ENCODE peak calls at places on chromosome 15, in seven cellular contexts. D is H9, V is cardiac muscle cell, T is uterus, N is A549, M is IMR-90, S is lung. Y is an unnamed sample.

GRCh38 chr15:84582583-84583157 is 18.1 kb upstream of the ZSCAN2 start:
- DNase-seq in T (no peak), N (no peak), S (no peak), V (no peak), D (no peak), M (no peak), Y (no peak)

GRCh38 chr15:66101715-66102395 is 151.7 kb downstream of the MEGF11 start:
- DNase-seq in T (no peak), M (no peak), V (peak; percentile 52), D (no peak), N (no peak), S (no peak), Y (no peak)

GRCh38 chr15:80659375-80659774 is 35.7 kb upstream of the ABHD17C start:
- DNase-seq in S (no peak), V (no peak), N (no peak), M (no peak), T (no peak), D (no peak), Y (no peak)

GRCh38 chr15:94584833-94585244 is 353.5 kb downstream of the MCTP2 start:
- DNase-seq in M (no peak), V (no peak), N (no peak), S (no peak), D (no peak), T (no peak), Y (no peak)

GRCh38 chr15:48332642-48333034 is 1.4 kb downstream of the DUT start:
- DNase-seq in T (no peak), N (no peak), D (no peak), V (no peak), M (no peak), S (no peak), Y (no peak)

GRCh38 chr15:71899665-71900064 is 89.3 kb downstream of the NR2E3 start:
- DNase-seq in T (no peak), S (no peak), M (no peak), V (no peak), D (no peak), N (no peak), Y (no peak)

GRCh38 chr15:70112018-70112395 is 14.3 kb upstream of the TLE3 start:
- DNase-seq in N (no peak), M (no peak), S (no peak), T (no peak), V (no peak), D (no peak), Y (no peak)

GRCh38 chr15:78597583-78597982 is 23.2 kb downstream of the CHRNA3 start:
- DNase-seq in V (no peak), M (no peak), N (no peak), D (no peak), S (no peak), T (no peak), Y (no peak)

GRCh38 chr15:70348581-70349344 is 251.0 kb upstream of the TLE3 start:
- DNase-seq in M (no peak), S (no peak), T (peak; percentile 46), D (no peak), V (no peak), N (no peak), Y (no peak)

GRCh38 chr15:56804279-56804678 is 71.0 kb upstream of the ZNF280D start:
- DNase-seq in T (no peak), D (no peak), V (no peak), M (no peak), S (no peak), N (no peak), Y (no peak)

GRCh38 chr15:91472316-91472756 is 372.3 kb downstream of the SV2B start:
- DNase-seq in M (peak; percentile 18), V (no peak), N (no peak), T (no peak), D (no peak), S (no peak), Y (no peak)

GRCh38 chr15:101623367-101624304 is 28.5 kb downstream of the TM2D3 start:
- DNase-seq in S (no peak), D (no peak), T (no peak), N (no peak), M (no peak), V (no peak), Y (no peak)

GRCh38 chr15:78790027-78790426 is 21.2 kb downstream of the ADAMTS7 start:
- DNase-seq in M (no peak), S (no peak), T (no peak), V (peak; percentile 59), D (no peak), N (no peak), Y (no peak)

GRCh38 chr15:77027697-77028450 is 32.9 kb downstream of the PSTPIP1 start:
- DNase-seq in S (no peak), V (peak; percentile 40), D (peak; percentile 75), M (no peak), T (peak; percentile 18), N (no peak), Y (no peak)

GRCh38 chr15:64334530-64334929 is 21.4 kb downstream of the CSNK1G1 start:
- DNase-seq in T (no peak), V (peak; percentile 3), D (peak; percentile 69), S (no peak), M (no peak), N (peak; percentile 44), Y (no peak)

DNA sequence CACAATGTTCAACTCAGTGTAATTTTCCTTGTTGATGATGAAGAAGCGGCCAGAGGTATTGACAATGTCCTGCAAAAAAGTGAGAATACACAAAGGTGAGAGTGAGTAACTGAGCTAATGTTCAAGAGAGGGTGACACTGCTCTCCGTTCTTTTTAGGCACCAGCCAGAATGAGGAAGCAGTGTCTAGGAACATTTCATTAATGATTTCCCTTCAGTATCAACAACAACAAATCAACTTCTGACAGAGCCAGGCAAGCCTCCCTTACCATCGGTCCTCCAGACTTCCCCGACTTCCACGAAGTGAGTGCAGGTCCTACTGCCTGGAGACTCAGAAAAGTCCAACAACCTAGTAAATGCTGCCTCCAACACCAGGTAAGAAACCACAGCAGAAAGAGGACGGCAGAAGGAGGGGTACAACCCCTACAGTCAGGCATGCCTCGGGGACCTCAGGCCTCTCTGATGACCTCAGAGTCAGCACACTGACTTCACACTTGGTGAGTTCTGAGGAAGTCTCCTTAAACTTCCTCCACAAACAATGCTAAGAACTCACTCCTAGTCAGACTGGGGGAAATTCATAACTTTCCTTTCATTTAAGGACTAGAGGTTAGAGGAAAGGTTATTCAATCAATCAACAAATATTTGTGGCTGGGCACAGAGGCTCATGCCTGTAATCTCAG is 62.7 kb downstream of the NPTN start:
- DNase-seq in S (no peak), M (no peak), V (no peak), N (no peak), T (no peak), D (no peak), Y (no peak)
- H3K4me1 ChIP-seq in S (no peaks in the 10 kb centered on the region), M (peaks cover 5% of the 10 kb centered on the region), V (no peaks in the 10 kb centered on the region), N (no peaks in the 10 kb centered on the region), T (peaks cover 9% of the 10 kb centered on the region), D (no peaks in the 10 kb centered on the region), Y (no peaks in the 10 kb centered on the region)

GRCh38 chr15:31322486-31322885 is 4.1 kb upstream of the KLF13 start:
- DNase-seq in M (no peak), D (no peak), V (no peak), S (no peak), T (no peak), N (no peak), Y (no peak)

GRCh38 chr15:31321418-31321817 is 5.2 kb upstream of the KLF13 start:
- DNase-seq in M (no peak), V (no peak), N (no peak), S (no peak), D (no peak), T (no peak), Y (no peak)

GRCh38 chr15:31317980-31318342 is 8.7 kb upstream of the KLF13 start:
- DNase-seq in M (no peak), D (no peak), N (no peak), V (no peak), S (no peak), T (no peak), Y (no peak)

GRCh38 chr15:31318429-31318828 is 8.2 kb upstream of the KLF13 start:
- DNase-seq in V (no peak), S (no peak), T (no peak), D (no peak), M (no peak), N (no peak), Y (no peak)

GRCh38 chr15:31320022-31320421 is 6.6 kb upstream of the KLF13 start:
- DNase-seq in N (no peak), M (no peak), V (no peak), S (no peak), D (no peak), T (no peak), Y (no peak)
- H3K4me1 ChIP-seq in N (peaks cover 6% of the 10 kb centered on the region), M (peaks cover 2% of the 10 kb centered on the region), V (peaks cover 4% of the 10 kb centered on the region), S (peaks cover 2% of the 10 kb centered on the region), D (no peaks in the 10 kb centered on the region), T (no peaks in the 10 kb centered on the region), Y (no peaks in the 10 kb centered on the region)

GRCh38 chr15:68676926-68677325 is 98.1 kb downstream of the CORO2B start:
- DNase-seq in N (no peak), T (no peak), S (no peak), M (no peak), D (no peak), V (no peak), Y (no peak)

GRCh38 chr15:68677996-68678395 is 99.2 kb downstream of the CORO2B start:
- DNase-seq in N (no peak), M (no peak), D (no peak), V (no peak), T (no peak), S (no peak), Y (no peak)

GRCh38 chr15:68678746-68679145 is 100.0 kb downstream of the CORO2B start:
- DNase-seq in M (no peak), T (no peak), D (no peak), N (no peak), S (no peak), V (no peak), Y (no peak)

GRCh38 chr15:68679961-68680371 is 101.2 kb downstream of the CORO2B start:
- DNase-seq in V (no peak), T (no peak), N (no peak), S (no peak), M (no peak), D (no peak), Y (no peak)

DNA sequence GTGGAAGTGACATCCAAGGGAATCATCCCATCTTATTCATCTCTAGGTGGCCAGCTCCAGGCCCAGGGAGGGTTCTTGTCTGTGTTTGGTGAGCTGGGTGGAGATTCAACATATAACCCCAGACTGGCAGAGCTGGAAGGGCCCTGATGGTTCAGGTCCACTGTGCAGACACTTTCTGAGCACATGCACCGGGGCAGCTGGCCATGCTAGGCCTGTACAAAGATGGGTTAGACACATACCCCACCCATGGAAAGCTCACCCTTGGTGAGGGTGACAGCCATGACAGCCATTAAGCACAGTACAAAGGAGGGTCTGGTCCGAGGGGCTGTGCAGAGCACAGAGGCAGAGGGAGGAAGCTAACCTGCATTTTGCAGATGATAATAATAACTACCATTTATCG is 100.4 kb downstream of the CORO2B start:
- DNase-seq in T (no peak), D (no peak), S (no peak), M (no peak), V (no peak), N (no peak), Y (no peak)
- H3K4me1 ChIP-seq in T (no peaks in the 10 kb centered on the region), D (no peaks in the 10 kb centered on the region), S (no peaks in the 10 kb centered on the region), M (no peaks in the 10 kb centered on the region), V (peaks cover 25% of the 10 kb centered on the region), N (no peaks in the 10 kb centered on the region), Y (no peaks in the 10 kb centered on the region)

DNA sequence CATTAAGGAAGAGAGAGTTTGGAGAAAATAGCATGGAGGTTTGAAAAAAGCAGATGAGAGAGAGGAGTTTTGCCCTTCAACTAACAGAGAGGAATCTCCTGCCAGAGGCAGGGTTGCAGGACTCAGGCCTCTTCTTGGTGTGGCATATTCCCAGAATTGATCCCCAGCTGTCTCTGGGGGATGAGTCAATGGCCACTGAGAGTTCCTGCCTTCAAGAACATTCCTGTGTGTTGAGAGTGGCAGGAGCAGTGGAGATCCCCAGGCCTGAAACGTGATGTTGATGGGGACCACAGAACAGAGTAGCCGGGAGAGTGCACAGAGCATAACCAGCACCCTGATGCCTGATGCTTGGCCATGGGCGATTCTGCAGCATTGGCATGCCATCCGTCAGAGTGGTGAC is 348.4 kb upstream of the THBS1 start:
- DNase-seq in S (no peak), N (peak; percentile 6), D (no peak), V (no peak), M (peak; percentile 95), T (no peak), Y (no peak)
- H3K4me1 ChIP-seq in S (no peaks in the 10 kb centered on the region), N (peaks cover 5% of the 10 kb centered on the region), D (peaks cover 4% of the 10 kb centered on the region), V (no peaks in the 10 kb centered on the region), M (peaks cover 22% of the 10 kb centered on the region), T (no peaks in the 10 kb centered on the region), Y (peaks cover 2% of the 10 kb centered on the region)

Y was measured in iPS DF 6.9.